ENCODE peak calls at places on chromosome 10, in nine cellular contexts. P is upper lobe of right lung; C is heart right ventricle; L is activated CD4-positive, alpha-beta T cell treated with anti-CD3 and anti-CD28 coated beads, Interleukin-2, amount 10 ng/mL, durations not matched to agents 7 days and 5 days; Z is left ventricle myocardium inferior; R is amniotic stem cell; H is effector CD8-positive, alpha-beta T cell; W is iPS DF 6.9; S is memory B cell. U is an unnamed sample.
A peak's percentile ranks its signal among the peaks of the same experiment; 100 is the strongest.

GRCh38 chr10:22420787-22421517 is 75.7 kb downstream of the SPAG6 start:
- DNase-seq in P (no peak), W (no peak), H (no peak), Z (no peak), R (peak; percentile 40), S (no peak), L (no peak), C (no peak), U (no peak)

GRCh38 chr10:48274636-48275035 is at the start of gene FRMPD2:
- DNase-seq in S (no peak), Z (no peak), L (no peak), R (no peak), P (no peak), H (no peak), C (no peak), W (no peak), U (no peak)

GRCh38 chr10:10460452-10460851 is 557.2 kb upstream of the CELF2 start:
- DNase-seq in Z (no peak), H (no peak), L (no peak), P (no peak), W (no peak), R (no peak), S (no peak), C (no peak), U (no peak)

GRCh38 chr10:129730272-129730992 is 233.6 kb downstream of the EBF3 start:
- DNase-seq in C (no peak), Z (no peak), R (no peak), S (no peak), H (no peak), W (no peak), P (no peak), L (no peak), U (no peak)

GRCh38 chr10:48838830-48839229 is 100.8 kb downstream of the LRRC18 start:
- DNase-seq in R (no peak), S (no peak), W (no peak), Z (no peak), P (no peak), C (no peak), L (no peak), H (no peak), U (no peak)

GRCh38 chr10:99659868-99660366 is 608 bp downstream of the ENTPD7 start:
- DNase-seq in L (no peak), S (no peak), Z (no peak), W (no peak), R (no peak), C (no peak), H (no peak), P (no peak), U (no peak)

GRCh38 chr10:120456626-120457430 is at the start of gene PLPP4:
- DNase-seq in W (no peak), L (no peak), Z (no peak), S (no peak), R (no peak), P (peak; percentile 68), H (no peak), C (no peak), U (peak; percentile 71)

GRCh38 chr10:84214612-84215235 is 10.6 kb downstream of the LRIT2 start:
- DNase-seq in H (peak; percentile 10), W (peak; percentile 60), P (no peak), Z (no peak), R (no peak), S (no peak), C (no peak), L (peak; percentile 54), U (no peak)

GRCh38 chr10:79079074-79079397 is 10.3 kb downstream of the ZMIZ1 start:
- DNase-seq in P (no peak), W (no peak), Z (no peak), L (no peak), C (no peak), S (no peak), R (no peak), H (no peak), U (no peak)

U was measured in kidney.